ENCODE peak calls at places on chromosomes 3 and 15, in six cellular contexts. One of them, this sample, is unnamed.

GRCh38 chr3:127678315-127678599 is 5.5 kb downstream of the ABTB1 start:
- DNase-seq in HepG2: no peak
- DNase-seq in H1: peak
- DNase-seq in GM12891: no peak
- DNase-seq in K562: no peak
- DNase-seq in GM12878: no peak
- DNase-seq in this sample: no peak

GRCh38 chr3:139468407-139468806 is 7.9 kb downstream of the RBP2 start:
- DNase-seq in HepG2: no peak
- DNase-seq in H1: no peak
- DNase-seq in GM12878: no peak
- DNase-seq in GM12891: no peak
- DNase-seq in K562: no peak
- DNase-seq in this sample: no peak

GRCh38 chr3:37627951-37628620 is 233.6 kb upstream of the CTDSPL start:
- DNase-seq in H1: no peak
- DNase-seq in GM12891: no peak
- DNase-seq in GM12878: peak
- DNase-seq in K562: no peak
- DNase-seq in HepG2: no peak
- DNase-seq in this sample: no peak

GRCh38 chr15:70252056-70252935 is 154.6 kb upstream of the TLE3 start:
- DNase-seq in GM12891: no peak
- DNase-seq in HepG2: no peak
- DNase-seq in H1: no peak
- DNase-seq in K562: no peak
- DNase-seq in GM12878: no peak
- DNase-seq in this sample: no peak

GRCh38 chr15:89364341-89364740 is 29.7 kb upstream of the POLG start:
- DNase-seq in GM12891: no peak
- DNase-seq in GM12878: no peak
- DNase-seq in K562: no peak
- DNase-seq in H1: no peak
- DNase-seq in HepG2: no peak
- DNase-seq in this sample: no peak

GRCh38 chr3:193816028-193816395 is 223.0 kb downstream of the OPA1 start:
- DNase-seq in GM12878: no peak
- DNase-seq in H1: peak
- DNase-seq in GM12891: no peak
- DNase-seq in HepG2: no peak
- DNase-seq in K562: no peak
- DNase-seq in this sample: no peak

GRCh38 chr3:126545544-126545943 is 13.2 kb downstream of the C3orf22 start:
- DNase-seq in GM12891: no peak
- DNase-seq in H1: no peak
- DNase-seq in K562: no peak
- DNase-seq in HepG2: no peak
- DNase-seq in GM12878: no peak
- DNase-seq in this sample: no peak

GRCh38 chr15:57033715-57034439 is 115.4 kb downstream of the TCF12 start:
- DNase-seq in HepG2: peak
- DNase-seq in GM12878: no peak
- DNase-seq in H1: no peak
- DNase-seq in GM12891: no peak
- DNase-seq in K562: no peak
- DNase-seq in this sample: no peak

GRCh38 chr3:187370051-187370450 is 1.9 kb downstream of the RTP4 start:
- DNase-seq in K562: no peak
- DNase-seq in H1: no peak
- DNase-seq in HepG2: no peak
- DNase-seq in GM12878: no peak
- DNase-seq in GM12891: no peak
- DNase-seq in this sample: no peak

GRCh38 chr3:66211779-66212178 is 9.0 kb upstream of the SLC25A26 start:
- DNase-seq in K562: no peak
- DNase-seq in HepG2: no peak
- DNase-seq in H1: no peak
- DNase-seq in GM12891: no peak
- DNase-seq in GM12878: no peak
- DNase-seq in this sample: no peak

GRCh38 chr3:12658593-12659058 is 5.3 kb downstream of the RAF1 start:
- DNase-seq in H1: no peak
- DNase-seq in HepG2: no peak
- DNase-seq in K562: no peak
- DNase-seq in GM12878: no peak
- DNase-seq in GM12891: no peak
- DNase-seq in this sample: no peak

GRCh38 chr3:124791142-124791541 is 60.9 kb downstream of the UMPS start:
- DNase-seq in H1: no peak
- DNase-seq in HepG2: no peak
- DNase-seq in GM12878: no peak
- DNase-seq in K562: no peak
- DNase-seq in GM12891: no peak
- DNase-seq in this sample: no peak

GRCh38 chr3:90091557-90091956 is 984.1 kb downstream of the EPHA3 start:
- DNase-seq in HepG2: peak
- DNase-seq in K562: no peak
- DNase-seq in GM12891: no peak
- DNase-seq in H1: no peak
- DNase-seq in GM12878: no peak
- DNase-seq in this sample: no peak

GRCh38 chr3:126460386-126460785 is 15.3 kb downstream of the ZXDC start:
- DNase-seq in GM12891: no peak
- DNase-seq in H1: no peak
- DNase-seq in K562: no peak
- DNase-seq in HepG2: no peak
- DNase-seq in GM12878: no peak
- DNase-seq in this sample: no peak

GRCh38 chr15:33994005-33994615 is 25.8 kb downstream of the CHRM5 start:
- DNase-seq in HepG2: peak
- DNase-seq in GM12891: no peak
- DNase-seq in K562: no peak
- DNase-seq in H1: peak
- DNase-seq in GM12878: no peak
- DNase-seq in this sample: no peak

GRCh38 chr15:73318463-73319351 is 50.1 kb downstream of the HCN4 start:
- DNase-seq in GM12878: no peak
- DNase-seq in GM12891: peak
- DNase-seq in K562: peak
- DNase-seq in HepG2: no peak
- DNase-seq in H1: peak
- DNase-seq in this sample: no peak

GRCh38 chr3:28210968-28211713 is 30.3 kb upstream of the CMC1 start:
- DNase-seq in H1: no peak
- DNase-seq in HepG2: no peak
- DNase-seq in GM12891: no peak
- DNase-seq in K562: no peak
- DNase-seq in GM12878: no peak
- DNase-seq in this sample: no peak

GRCh38 chr15:55588070-55588817 is at the start of gene PYGO1:
- DNase-seq in GM12878: no peak
- DNase-seq in GM12891: peak
- DNase-seq in HepG2: peak
- DNase-seq in H1: peak
- DNase-seq in K562: peak
- DNase-seq in this sample: peak

GRCh38 chr3:87077354-87077753 is 86.4 kb upstream of the VGLL3 start:
- DNase-seq in HepG2: no peak
- DNase-seq in GM12878: no peak
- DNase-seq in K562: no peak
- DNase-seq in GM12891: no peak
- DNase-seq in H1: no peak
- DNase-seq in this sample: no peak

GRCh38 chr3:107421170-107421792 is 44.0 kb downstream of the CCDC54 start:
- DNase-seq in K562: peak
- DNase-seq in HepG2: peak
- DNase-seq in GM12891: no peak
- DNase-seq in H1: no peak
- DNase-seq in GM12878: no peak
- DNase-seq in this sample: no peak

GRCh38 chr15:85488997-85489396 is 108.6 kb downstream of the AKAP13 start:
- DNase-seq in GM12891: no peak
- DNase-seq in GM12878: no peak
- DNase-seq in H1: no peak
- DNase-seq in HepG2: no peak
- DNase-seq in K562: no peak
- DNase-seq in this sample: no peak

GRCh38 chr15:85649372-85649771 is 145.4 kb downstream of the KLHL25 start:
- DNase-seq in HepG2: peak
- DNase-seq in GM12891: no peak
- DNase-seq in GM12878: no peak
- DNase-seq in H1: no peak
- DNase-seq in K562: no peak
- DNase-seq in this sample: no peak

GRCh38 chr3:165382672-165383071 is 186.5 kb upstream of the SLITRK3 start:
- DNase-seq in HepG2: no peak
- DNase-seq in GM12891: no peak
- DNase-seq in K562: no peak
- DNase-seq in H1: no peak
- DNase-seq in GM12878: no peak
- DNase-seq in this sample: no peak

GRCh38 chr3:42683875-42684593 is 1.3 kb upstream of the KLHL40 start:
- DNase-seq in HepG2: peak
- DNase-seq in GM12891: no peak
- DNase-seq in GM12878: no peak
- DNase-seq in H1: no peak
- DNase-seq in K562: peak
- DNase-seq in this sample: peak

GRCh38 chr3:128366652-128367051 is 100.0 kb downstream of the DNAJB8 start:
- DNase-seq in H1: no peak
- DNase-seq in GM12878: no peak
- DNase-seq in HepG2: peak
- DNase-seq in K562: no peak
- DNase-seq in GM12891: no peak
- DNase-seq in this sample: no peak

GRCh38 chr3:140432176-140432753 is 245.6 kb upstream of the TRIM42 start:
- DNase-seq in K562: no peak
- DNase-seq in H1: peak
- DNase-seq in HepG2: no peak
- DNase-seq in GM12891: no peak
- DNase-seq in GM12878: no peak
- DNase-seq in this sample: no peak

GRCh38 chr3:114718897-114719208 is 425.0 kb downstream of the TIGIT start:
- DNase-seq in H1: no peak
- DNase-seq in GM12891: no peak
- DNase-seq in HepG2: peak
- DNase-seq in GM12878: no peak
- DNase-seq in K562: no peak
- DNase-seq in this sample: no peak

GRCh38 chr3:140363801-140364200 is 314.1 kb upstream of the TRIM42 start:
- DNase-seq in K562: peak
- DNase-seq in GM12891: no peak
- DNase-seq in H1: no peak
- DNase-seq in GM12878: no peak
- DNase-seq in HepG2: no peak
- DNase-seq in this sample: no peak

GRCh38 chr3:94303266-94303665 is 240.4 kb downstream of the NSUN3 start:
- DNase-seq in GM12891: no peak
- DNase-seq in K562: no peak
- DNase-seq in HepG2: no peak
- DNase-seq in GM12878: no peak
- DNase-seq in H1: no peak
- DNase-seq in this sample: no peak

GRCh38 chr15:62816342-62817059 is 226.0 kb upstream of the TPM1 start:
- DNase-seq in H1: no peak
- DNase-seq in GM12878: no peak
- DNase-seq in K562: no peak
- DNase-seq in HepG2: no peak
- DNase-seq in GM12891: no peak
- DNase-seq in this sample: no peak
- TF ChIP-seq TAF1 in H1: no peak
- TF ChIP-seq TAF1 in GM12878: no peak
- TF ChIP-seq TAF1 in K562: no peak
- TF ChIP-seq TAF1 in HepG2: no peak
- TF ChIP-seq TAF1 in GM12891: no peak
- TF ChIP-seq TAF1 in this sample: no peak

GRCh38 chr3:23201154-23201838 is 1.8 kb upstream of the UBE2E2 start:
- DNase-seq in H1: no peak
- DNase-seq in GM12891: no peak
- DNase-seq in K562: no peak
- DNase-seq in HepG2: no peak
- DNase-seq in GM12878: no peak
- DNase-seq in this sample: no peak

GRCh38 chr3:23202203-23202920 is 765 bp upstream of the UBE2E2 start:
- DNase-seq in GM12878: no peak
- DNase-seq in K562: no peak
- DNase-seq in HepG2: no peak
- DNase-seq in GM12891: no peak
- DNase-seq in H1: peak
- DNase-seq in this sample: no peak

GRCh38 chr3:23206371-23206770 is 3.2 kb downstream of the UBE2E2 start:
- DNase-seq in GM12891: no peak
- DNase-seq in GM12878: no peak
- DNase-seq in H1: no peak
- DNase-seq in K562: no peak
- DNase-seq in HepG2: no peak
- DNase-seq in this sample: no peak

GRCh38 chr3:23203651-23204111 is 554 bp downstream of the UBE2E2 start:
- DNase-seq in GM12878: no peak
- DNase-seq in K562: peak
- DNase-seq in GM12891: no peak
- DNase-seq in H1: peak
- DNase-seq in HepG2: no peak
- DNase-seq in this sample: peak

GRCh38 chr3:23202921-23203650 is at the start of gene UBE2E2:
- DNase-seq in GM12878: no peak
- DNase-seq in K562: peak
- DNase-seq in HepG2: no peak
- DNase-seq in GM12891: peak
- DNase-seq in H1: peak
- DNase-seq in this sample: peak
- TF ChIP-seq POLR2A in GM12878: peak
- TF ChIP-seq POLR2A in K562: no peak
- TF ChIP-seq POLR2A in HepG2: no peak
- TF ChIP-seq POLR2A in GM12891: no peak
- TF ChIP-seq POLR2A in H1: peak
- TF ChIP-seq POLR2A in this sample: peak

DNA sequence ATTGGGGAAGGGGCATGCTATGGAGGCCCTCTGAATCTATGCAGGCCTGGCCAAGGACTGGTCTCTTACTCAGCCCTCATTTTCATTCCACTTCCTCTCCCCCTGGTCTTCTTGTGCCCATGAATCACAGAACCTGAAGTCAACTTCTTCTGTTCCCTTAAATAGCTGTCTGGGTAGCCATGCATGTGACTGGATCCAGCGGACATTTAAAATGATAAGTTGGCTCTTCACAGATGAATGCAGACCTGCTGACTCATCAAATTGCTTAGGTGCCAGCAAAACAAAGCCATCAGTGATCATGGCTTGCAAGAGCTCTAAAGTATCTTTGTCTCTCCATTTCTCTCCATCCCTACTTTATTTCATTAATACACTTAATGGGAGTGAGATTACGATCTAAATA is 90.1 kb upstream of the CADPS start:
- DNase-seq in GM12891: no peak
- DNase-seq in GM12878: no peak
- DNase-seq in HepG2: no peak
- DNase-seq in H1: no peak
- DNase-seq in K562: no peak
- DNase-seq in this sample: no peak
- TF ChIP-seq TAF1 in GM12891: no peak
- TF ChIP-seq TAF1 in GM12878: no peak
- TF ChIP-seq TAF1 in HepG2: no peak
- TF ChIP-seq TAF1 in H1: no peak
- TF ChIP-seq TAF1 in K562: no peak
- TF ChIP-seq TAF1 in this sample: no peak

GRCh38 chr3:172836390-172836997 is 86.0 kb downstream of the ECT2 start:
- DNase-seq in H1: no peak
- DNase-seq in HepG2: peak
- DNase-seq in GM12878: no peak
- DNase-seq in GM12891: no peak
- DNase-seq in K562: peak
- DNase-seq in this sample: no peak
- TF ChIP-seq POLR2A in H1: no peak
- TF ChIP-seq POLR2A in HepG2: no peak
- TF ChIP-seq POLR2A in GM12878: no peak
- TF ChIP-seq POLR2A in GM12891: no peak
- TF ChIP-seq POLR2A in K562: no peak
- TF ChIP-seq POLR2A in this sample: no peak

This sample was measured in GM12892.